ENCODE peak calls at places on chromosomes 5 and 9, in four cellular contexts. C, U, J and M are unnamed samples.

GRCh38 chr9:135811796-135812195 is 95.5 kb downstream of the CAMSAP1 start:
- DNase-seq in J (peak; percentile 30), C (no peak), U (no peak), M (peak; percentile 34)

GRCh38 chr9:110578896-110579752 is at the start of gene SVEP1:
- DNase-seq in J (peak; percentile 85), C (peak; percentile 43), U (peak; percentile 82), M (peak; percentile 62)

GRCh38 chr9:104339692-104340091 is 164.4 kb upstream of the OR13F1 start:
- DNase-seq in C (no peak), J (no peak), U (no peak), M (no peak)

GRCh38 chr9:120774719-120775118 is 18.5 kb downstream of the FBXW2 start:
- DNase-seq in U (no peak), J (no peak), C (no peak), M (no peak)

GRCh38 chr9:129624168-129624759 is 1.7 kb upstream of the NTMT1 start:
- DNase-seq in C (peak; percentile 47), U (peak; percentile 87), J (peak; percentile 83), M (peak; percentile 72)

GRCh38 chr5:157859227-157859575 is 256 bp upstream of the CLINT1 start:
- DNase-seq in J (no peak), C (no peak), U (no peak), M (no peak)

GRCh38 chr5:179795863-179796833 is 2.4 kb downstream of the LTC4S start:
- DNase-seq in J (peak; percentile 94), U (peak; percentile 93), C (peak; percentile 75), M (peak; percentile 95)

GRCh38 chr9:137103206-137103999 is 11.1 kb downstream of the DPP7 start:
- DNase-seq in U (no peak), C (no peak), J (no peak), M (no peak)

GRCh38 chr9:138010274-138010800 is 132.8 kb downstream of the CACNA1B start:
- DNase-seq in J (no peak), U (no peak), C (no peak), M (no peak)

GRCh38 chr9:36854034-36854433 is 180.0 kb downstream of the PAX5 start:
- DNase-seq in J (no peak), C (no peak), U (no peak), M (no peak)

GRCh38 chr9:120161801-120162200 is 418.2 kb downstream of the CDK5RAP2 start:
- DNase-seq in C (no peak), J (no peak), U (no peak), M (no peak)

GRCh38 chr9:13513710-13514444 is 234.4 kb upstream of the MPDZ start:
- DNase-seq in C (peak; percentile 3), J (no peak), U (peak; percentile 64), M (no peak)

GRCh38 chr9:70061776-70062175 is 18.1 kb downstream of the MAMDC2 start:
- DNase-seq in J (no peak), U (peak; percentile 57), C (no peak), M (no peak)

GRCh38 chr9:79572891-79573696 is 1.3 kb downstream of the TLE4 start:
- DNase-seq in J (peak; percentile 84), U (peak; percentile 69), C (peak; percentile 36), M (peak; percentile 59)

GRCh38 chr9:127163409-127163808 is 41.0 kb upstream of the ANGPTL2 start:
- DNase-seq in C (peak; percentile 86), J (no peak), U (peak; percentile 59), M (peak; percentile 45)

GRCh38 chr5:144060598-144060997 is 109.9 kb downstream of the YIPF5 start:
- DNase-seq in J (no peak), C (peak; percentile 76), U (no peak), M (no peak)

GRCh38 chr9:133619791-133620190 is 10.6 kb upstream of the FAM163B start:
- DNase-seq in U (no peak), C (no peak), J (no peak), M (no peak)

GRCh38 chr5:28707706-28708105 is 1669.3 kb upstream of the CDH9 start:
- DNase-seq in C (peak; percentile 3), U (peak; percentile 14), J (no peak), M (peak; percentile 21)

GRCh38 chr5:58077387-58077786 is 382.5 kb downstream of the PLK2 start:
- DNase-seq in J (no peak), C (no peak), U (no peak), M (peak; percentile 18)

GRCh38 chr5:157575096-157575872 is at the start of gene ADAM19:
- DNase-seq in U (peak; percentile 79), C (peak; percentile 71), J (peak; percentile 71), M (peak; percentile 93)

GRCh38 chr5:80554646-80555045 is 15.4 kb downstream of the ANKRD34B start:
- DNase-seq in C (no peak), J (no peak), U (no peak), M (no peak)

GRCh38 chr5:42949348-42950090 is 90.6 kb downstream of the ANXA2R start:
- DNase-seq in J (peak; percentile 77), C (peak; percentile 92), U (peak; percentile 87), M (peak; percentile 81)

GRCh38 chr5:96189028-96189826 is 227.6 kb upstream of the ELL2 start:
- DNase-seq in U (no peak), C (no peak), J (no peak), M (no peak)

GRCh38 chr9:128117613-128118471 is 9.7 kb downstream of the PTGES2 start:
- DNase-seq in C (peak; percentile 82), J (peak; percentile 96), U (peak; percentile 96), M (peak; percentile 95)